ENCODE peak calls at places on chromosomes 12 and 14, in four cellular contexts. G is A549, I is WTC11, P is K562. D is an unnamed sample.

GRCh38 chr14:55240526-55241178 is 30.6 kb upstream of the FBXO34 start:
- DNase-seq in G (no peak), I (peak; percentile 77), P (no peak), D (no peak)

GRCh38 chr14:37036669-37037341 is 135.6 kb downstream of the SLC25A21 start:
- DNase-seq in G (no peak), I (no peak), P (no peak), D (peak; percentile 33)

GRCh38 chr12:25301798-25302197 is 51.1 kb upstream of the KRAS start:
- DNase-seq in G (no peak), I (no peak), P (no peak), D (no peak)

GRCh38 chr12:87234898-87235297 is 794.3 kb downstream of the C12orf50 start:
- DNase-seq in G (no peak), I (no peak), P (no peak), D (no peak)

GRCh38 chr12:119838781-119839180 is 38.3 kb downstream of the CIT start:
- DNase-seq in G (no peak), I (no peak), P (no peak), D (no peak)

GRCh38 chr12:122823429-122823828 is 11.8 kb upstream of the HIP1R start:
- DNase-seq in G (no peak), I (no peak), P (no peak), D (no peak)

GRCh38 chr12:32896438-32897275 is at the start of gene PKP2:
- DNase-seq in G (peak; percentile 56), I (peak; percentile 85), P (peak; percentile 75), D (peak; percentile 80)

GRCh38 chr14:27040552-27040951 is 442.7 kb upstream of the NOVA1 start:
- DNase-seq in G (no peak), I (no peak), P (no peak), D (no peak)

GRCh38 chr12:2958432-2959193 is 584 bp upstream of the TEAD4 start:
- DNase-seq in G (peak; percentile 92), I (no peak), P (peak; percentile 72), D (peak; percentile 69)

GRCh38 chr14:51424569-51425251 is 184.7 kb downstream of the TMX1 start:
- DNase-seq in G (no peak), I (no peak), P (no peak), D (no peak)

GRCh38 chr14:103679351-103679750 is 35.9 kb downstream of the XRCC3 start:
- DNase-seq in G (peak; percentile 38), I (peak; percentile 61), P (peak; percentile 26), D (peak; percentile 6)

GRCh38 chr14:75568791-75569190 is 9.6 kb upstream of the FLVCR2 start:
- DNase-seq in G (no peak), I (no peak), P (no peak), D (no peak)

GRCh38 chr14:52043690-52044089 is 25.2 kb downstream of the NID2 start:
- DNase-seq in G (peak; percentile 73), I (peak; percentile 73), P (peak; percentile 6), D (peak; percentile 21)

GRCh38 chr14:105883066-105884005 is 357.0 kb downstream of the TMEM121 start:
- DNase-seq in G (no peak), I (peak; percentile 1), P (no peak), D (no peak)

GRCh38 chr14:61323970-61324369 is 2.6 kb downstream of the PRKCH start:
- DNase-seq in G (no peak), I (no peak), P (no peak), D (no peak)

GRCh38 chr14:83974647-83975163 is 1555.2 kb upstream of the FLRT2 start:
- DNase-seq in G (no peak), I (no peak), P (no peak), D (no peak)

GRCh38 chr14:44700184-44700583 is 193.1 kb upstream of the FSCB start:
- DNase-seq in G (no peak), I (no peak), P (no peak), D (no peak)

GRCh38 chr12:83318386-83318971 is 631.8 kb downstream of the TMTC2 start:
- DNase-seq in G (no peak), I (no peak), P (no peak), D (no peak)

GRCh38 chr12:113470871-113471618 is 626 bp downstream of the LHX5 start:
- DNase-seq in G (no peak), I (peak; percentile 38), P (no peak), D (no peak)

GRCh38 chr12:131397493-131398181 is 313.3 kb upstream of the SFSWAP start:
- DNase-seq in G (no peak), I (no peak), P (no peak), D (no peak)

GRCh38 chr12:98758331-98758730 is 113.2 kb downstream of the APAF1 start:
- DNase-seq in G (no peak), I (no peak), P (no peak), D (no peak)

GRCh38 chr12:88063375-88063774 is 34.2 kb upstream of the C12orf50 start:
- DNase-seq in G (no peak), I (no peak), P (no peak), D (no peak)

GRCh38 chr14:70289138-70289537 is 70.3 kb downstream of the COX16 start:
- DNase-seq in G (no peak), I (no peak), P (peak; percentile 12), D (no peak)

GRCh38 chr14:105300542-105301102 is at the start of gene BRF1:
- DNase-seq in G (peak; percentile 85), I (peak; percentile 98), P (peak; percentile 91), D (peak; percentile 86)

GRCh38 chr12:25135531-25136154 is 59.3 kb downstream of the DNAI7 start:
- DNase-seq in G (no peak), I (peak; percentile 54), P (no peak), D (peak; percentile 10)

GRCh38 chr12:63857771-63858670 is 13.5 kb downstream of the SRGAP1 start:
- DNase-seq in G (no peak), I (no peak), P (no peak), D (no peak)

GRCh38 chr12:57011438-57012424 is 4.6 kb downstream of the TAC3 start:
- DNase-seq in G (no peak), I (no peak), P (no peak), D (no peak)

GRCh38 chr14:99280041-99280731 is 8.2 kb upstream of the BCL11B start:
- DNase-seq in G (no peak), I (no peak), P (no peak), D (no peak)

GRCh38 chr14:99280852-99281251 is 8.9 kb upstream of the BCL11B start:
- DNase-seq in G (no peak), I (no peak), P (no peak), D (no peak)

GRCh38 chr14:99278836-99279235 is 6.8 kb upstream of the BCL11B start:
- DNase-seq in G (no peak), I (no peak), P (no peak), D (no peak)

GRCh38 chr14:99282261-99283050 is 10.5 kb upstream of the BCL11B start:
- DNase-seq in G (no peak), I (no peak), P (no peak), D (no peak)

DNA sequence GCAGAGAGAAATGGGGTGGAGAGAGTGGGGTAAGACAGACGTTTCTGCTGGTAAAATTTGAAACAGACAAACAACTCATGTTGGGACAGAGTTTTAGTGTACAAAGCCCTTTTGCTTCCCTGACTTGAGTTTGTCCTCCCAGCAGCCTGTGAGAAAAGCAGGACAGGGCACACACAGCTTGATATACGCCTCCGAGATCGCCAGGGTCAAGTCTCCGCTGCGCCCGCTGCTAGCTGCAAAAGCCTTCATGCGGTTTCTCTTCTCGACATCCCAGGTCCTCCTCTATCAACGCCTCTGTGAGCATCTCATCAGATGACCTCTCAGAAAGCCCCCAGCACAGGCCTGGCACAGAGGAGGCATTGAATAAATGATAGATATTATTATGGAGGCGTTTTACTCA is 9.4 kb upstream of the BCL11B start:
- DNase-seq in G (no peak), I (no peak), P (no peak), D (no peak)
- TF ChIP-seq HMGXB4 in G (no peak), I (no peak), P (no peak), D (no peak)

DNA sequence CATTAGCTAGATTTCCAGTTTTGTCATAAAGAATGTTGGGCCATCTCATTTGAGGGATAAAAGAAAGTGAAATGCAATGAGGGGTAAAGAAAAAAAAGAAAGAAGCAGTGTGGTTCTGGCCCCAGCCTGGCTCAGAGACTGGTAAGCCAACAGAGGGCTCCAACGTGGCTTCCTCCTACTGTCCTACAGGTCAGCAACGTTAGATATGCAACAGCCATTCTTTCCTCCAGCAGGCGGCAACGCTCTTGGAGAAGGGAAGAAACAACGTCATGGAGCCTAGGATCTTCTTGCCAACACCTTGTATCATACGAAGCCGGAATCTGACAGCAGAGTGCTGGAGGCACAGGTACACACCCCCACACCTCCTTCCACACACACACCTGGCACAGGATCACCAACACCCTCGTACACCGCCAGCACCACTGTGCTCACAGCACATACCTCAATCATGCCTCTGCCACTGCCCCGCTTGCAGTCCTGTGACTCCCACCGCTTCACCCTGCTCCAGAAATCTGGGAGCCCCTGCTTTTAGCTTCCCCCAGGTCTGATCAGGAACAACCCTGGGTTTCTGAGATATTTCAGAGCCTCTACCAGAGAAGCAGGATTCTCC is 102.8 kb downstream of the RPAP3 start:
- DNase-seq in G (no peak), I (no peak), P (peak; percentile 39), D (peak; percentile 2)
- TF ChIP-seq HMGXB4 in G (no peak), I (no peak), P (no peak), D (no peak)

GRCh38 chr14:24845851-24846250 is 204.1 kb downstream of the STXBP6 start:
- DNase-seq in G (no peak), I (no peak), P (no peak), D (no peak)

GRCh38 chr14:24849471-24849870 is 200.5 kb downstream of the STXBP6 start:
- DNase-seq in G (no peak), I (no peak), P (no peak), D (no peak)

GRCh38 chr14:24851406-24851805 is 198.5 kb downstream of the STXBP6 start:
- DNase-seq in G (no peak), I (no peak), P (no peak), D (no peak)

GRCh38 chr14:24847568-24847967 is 202.4 kb downstream of the STXBP6 start:
- DNase-seq in G (no peak), I (no peak), P (no peak), D (no peak)

DNA sequence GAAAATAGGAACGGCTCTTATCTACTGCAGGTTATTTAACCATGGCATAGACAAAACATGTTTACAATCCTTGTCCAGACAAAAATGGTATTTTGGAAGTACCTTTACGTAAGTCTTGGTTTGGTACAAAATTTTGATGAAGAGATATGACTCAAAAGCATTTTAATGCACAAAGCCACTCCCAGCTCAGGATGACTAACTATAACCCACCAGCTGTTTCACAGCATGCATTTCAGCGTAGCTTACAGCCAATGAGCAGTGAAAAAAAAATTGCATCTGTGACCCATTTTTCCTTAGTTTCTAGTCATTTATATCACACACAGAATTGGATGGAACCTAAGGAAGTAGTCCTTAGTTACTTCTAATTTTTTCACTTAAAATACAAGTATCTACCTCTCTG is 201.5 kb downstream of the STXBP6 start:
- DNase-seq in G (no peak), I (no peak), P (no peak), D (no peak)
- TF ChIP-seq HMGXB4 in G (no peak), I (no peak), P (no peak), D (no peak)

DNA sequence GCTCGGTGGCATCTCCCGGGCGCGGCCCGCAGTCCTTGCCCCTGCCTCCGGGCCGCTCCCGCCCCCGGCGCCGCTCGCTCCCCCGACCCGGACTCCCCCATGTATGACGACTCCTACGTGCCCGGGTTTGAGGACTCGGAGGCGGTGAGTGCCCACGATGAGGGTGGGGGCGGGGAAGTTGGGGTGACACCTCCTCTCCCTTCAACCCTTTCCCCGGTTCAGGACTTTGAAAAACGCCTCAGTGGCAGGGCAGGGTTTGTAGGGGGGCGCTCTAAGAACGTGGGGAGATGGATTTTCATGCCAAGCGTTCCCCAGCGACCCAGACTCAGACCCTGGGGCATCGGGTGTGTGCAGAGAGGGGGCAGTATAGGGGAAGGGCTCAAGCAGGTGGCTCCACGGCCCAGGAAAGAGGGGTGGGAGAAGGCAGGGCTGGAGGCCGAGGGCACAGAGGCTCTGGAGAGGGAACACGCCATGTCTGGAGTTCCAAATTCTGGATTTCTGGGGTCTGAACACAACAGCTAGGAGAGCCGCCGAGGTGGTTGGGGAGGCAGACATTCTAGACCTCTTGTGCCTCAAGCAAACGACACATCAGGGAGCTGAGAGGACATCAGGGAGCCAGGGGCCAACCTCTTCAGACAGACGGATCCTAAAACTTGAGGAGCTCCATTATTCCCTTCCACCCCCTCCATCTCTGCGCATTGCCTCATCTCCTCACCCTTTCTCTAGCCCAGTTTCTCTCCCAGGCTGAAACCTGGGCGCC is 715 bp downstream of the CACNB3 start:
- DNase-seq in G (no peak), I (peak; percentile 64), P (no peak), D (no peak)
- TF ChIP-seq HMGXB4 in G (no peak), I (no peak), P (no peak), D (no peak)

D was measured in HepG2.